ENCODE peak calls at places on chromosomes 1 and 21, in six cellular contexts. D is psoas muscle, Z is retinal pigment epithelial cell, S is left lung, M is MCF 10A, J is A549. E is an unnamed sample.

GRCh38 chr1:224559971-224560728 is 56.0 kb upstream of the CNIH3 start:
- DNase-seq in D (no peak), Z (no peak), S (no peak), M (no peak), J (no peak), E (no peak)

GRCh38 chr1:228434674-228435073 is 18.0 kb upstream of the TRIM17 start:
- DNase-seq in D (no peak), Z (no peak), S (no peak), M (peak), J (peak), E (no peak)

GRCh38 chr1:75136158-75136815 is 2.1 kb downstream of the LHX8 start:
- DNase-seq in D (no peak), Z (no peak), S (peak), M (no peak), J (peak), E (no peak)

GRCh38 chr1:212618466-212619210 is 10.1 kb downstream of the ATF3 start:
- DNase-seq in D (no peak), Z (peak), S (no peak), M (no peak), J (no peak), E (no peak)

GRCh38 chr1:208185801-208186201 is 58.4 kb downstream of the PLXNA2 start:
- DNase-seq in D (no peak), Z (no peak), S (no peak), M (peak), J (no peak), E (no peak)

GRCh38 chr1:117189726-117190125 is 21.0 kb downstream of the VTCN1 start:
- DNase-seq in D (no peak), Z (no peak), S (no peak), M (no peak), J (no peak), E (no peak)

GRCh38 chr1:47424336-47424982 is 8.4 kb downstream of the FOXE3 start:
- DNase-seq in D (no peak), Z (no peak), S (no peak), M (peak), J (peak), E (no peak)

GRCh38 chr1:216600730-216601426 is 122.4 kb downstream of the ESRRG start:
- DNase-seq in D (peak), Z (no peak), S (peak), M (peak), J (peak), E (peak)

GRCh38 chr1:9422921-9423505 is 116.3 kb upstream of the SLC25A33 start:
- DNase-seq in D (no peak), Z (no peak), S (no peak), M (no peak), J (no peak), E (no peak)

GRCh38 chr1:21496886-21497285 is 12.3 kb upstream of the ALPL start:
- DNase-seq in D (no peak), Z (no peak), S (no peak), M (no peak), J (no peak), E (no peak)

GRCh38 chr1:21499283-21499945 is 9.8 kb upstream of the ALPL start:
- DNase-seq in D (no peak), Z (no peak), S (no peak), M (no peak), J (no peak), E (no peak)

GRCh38 chr1:21496063-21496462 is 13.2 kb upstream of the ALPL start:
- DNase-seq in D (no peak), Z (no peak), S (no peak), M (no peak), J (no peak), E (no peak)

GRCh38 chr1:21495225-21495820 is 13.9 kb upstream of the ALPL start:
- DNase-seq in D (no peak), Z (no peak), S (no peak), M (no peak), J (no peak), E (no peak)

DNA sequence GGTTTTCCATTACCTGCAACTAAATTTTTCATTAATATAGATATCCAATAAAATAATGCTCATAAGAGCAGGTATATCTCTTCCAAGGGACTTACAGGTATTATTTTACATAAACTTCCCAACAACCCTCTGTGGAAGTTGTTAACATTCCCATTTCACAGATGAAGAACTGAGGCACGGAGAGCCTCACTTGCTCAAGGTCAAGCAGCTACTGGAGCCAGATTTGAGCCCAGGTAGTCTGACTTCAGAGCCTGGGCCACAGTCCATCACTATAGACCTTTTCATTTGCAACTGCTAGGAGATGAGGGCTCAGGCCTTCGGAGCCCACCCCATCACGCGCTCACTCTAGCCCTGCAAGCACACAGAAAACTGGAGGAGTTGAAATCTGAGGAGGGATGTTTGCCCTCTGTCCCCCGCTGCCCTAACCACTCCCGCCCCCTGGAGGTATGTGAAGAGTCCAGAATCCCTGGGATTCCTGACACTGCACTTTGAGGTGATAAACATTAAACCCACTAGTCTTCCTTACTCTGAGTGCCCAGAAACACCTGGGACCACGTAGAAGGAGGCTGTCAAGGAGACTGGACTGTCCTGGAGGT is 11.7 kb upstream of the ALPL start:
- DNase-seq in D (no peak), Z (no peak), S (no peak), M (no peak), J (no peak), E (no peak)
- TF ChIP-seq CTCF in D (no peak), Z (peak), S (no peak), M (no peak), J (no peak), E (no peak)

GRCh38 chr1:24112381-24113169 is 640 bp upstream of the MYOM3 start:
- DNase-seq in D (peak), Z (no peak), S (no peak), M (peak), J (peak), E (peak)
- TF ChIP-seq CTCF in D (peak), Z (peak), S (peak), M (peak), J (peak), E (peak)

GRCh38 chr1:17735791-17736190 is 19.3 kb upstream of the ACTL8 start:
- DNase-seq in D (no peak), Z (no peak), S (no peak), M (no peak), J (no peak), E (no peak)

GRCh38 chr1:17741052-17741451 is 14.1 kb upstream of the ACTL8 start:
- DNase-seq in D (no peak), Z (no peak), S (no peak), M (no peak), J (no peak), E (no peak)

GRCh38 chr1:17742590-17742989 is 12.5 kb upstream of the ACTL8 start:
- DNase-seq in D (no peak), Z (no peak), S (no peak), M (peak), J (no peak), E (no peak)

GRCh38 chr1:17736625-17737024 is 18.5 kb upstream of the ACTL8 start:
- DNase-seq in D (no peak), Z (no peak), S (no peak), M (no peak), J (no peak), E (no peak)

DNA sequence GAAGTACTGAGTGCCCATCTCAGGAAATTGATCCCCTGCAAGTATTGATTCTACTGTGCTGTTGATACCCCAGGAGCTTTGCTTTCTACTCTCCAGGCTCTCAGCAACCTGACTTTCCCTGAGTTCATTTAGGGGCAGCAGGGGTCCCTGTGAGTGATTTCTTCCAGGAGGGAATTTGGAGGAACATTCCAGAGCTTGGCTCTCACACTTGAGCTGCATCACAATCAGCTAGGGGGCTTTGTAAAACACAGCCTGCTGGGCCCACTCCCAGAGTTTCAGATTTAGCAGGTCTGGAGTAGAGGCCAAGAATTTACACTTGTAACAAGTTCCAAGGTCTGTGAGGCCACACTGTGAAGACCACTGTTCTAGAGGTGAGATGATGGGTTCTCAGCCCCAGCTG is 16.1 kb upstream of the ACTL8 start:
- DNase-seq in D (no peak), Z (no peak), S (no peak), M (no peak), J (no peak), E (no peak)
- TF ChIP-seq CTCF in D (no peak), Z (no peak), S (no peak), M (no peak), J (no peak), E (no peak)

GRCh38 chr1:153680120-153680403 is 1.6 kb downstream of the NPR1 start:
- DNase-seq in D (no peak), Z (no peak), S (no peak), M (no peak), J (no peak), E (no peak)

GRCh38 chr1:153682730-153683129 is 4.2 kb downstream of the NPR1 start:
- DNase-seq in D (no peak), Z (no peak), S (no peak), M (no peak), J (no peak), E (no peak)

GRCh38 chr1:153678519-153679336 is at the start of gene NPR1:
- DNase-seq in D (peak), Z (no peak), S (peak), M (no peak), J (peak), E (no peak)

GRCh38 chr1:153677718-153678518 is 570 bp upstream of the NPR1 start:
- DNase-seq in D (peak), Z (no peak), S (no peak), M (peak), J (peak), E (no peak)

GRCh38 chr1:153679337-153680119 is 1.0 kb downstream of the NPR1 start:
- DNase-seq in D (peak), Z (no peak), S (peak), M (no peak), J (peak), E (no peak)
- TF ChIP-seq CTCF in D (peak), Z (no peak), S (no peak), M (no peak), J (no peak), E (no peak)

GRCh38 chr21:40471103-40471502 is 375.9 kb downstream of the DSCAM start:
- DNase-seq in D (no peak), Z (no peak), S (no peak), M (no peak), J (no peak), E (no peak)

GRCh38 chr21:40466893-40467483 is 380.0 kb downstream of the DSCAM start:
- DNase-seq in D (no peak), Z (no peak), S (no peak), M (peak), J (peak), E (no peak)

GRCh38 chr21:40472026-40472425 is 374.9 kb downstream of the DSCAM start:
- DNase-seq in D (no peak), Z (no peak), S (no peak), M (no peak), J (no peak), E (no peak)
- TF ChIP-seq CTCF in D (no peak), Z (no peak), S (no peak), M (no peak), J (no peak), E (no peak)

E was measured in AG09319.